ENCODE peak calls at places on chromosomes 16 and 17, in five cellular contexts. One of them, this sample, is unnamed.

GRCh38 chr16:52976539-52977167 is 76.0 kb downstream of the CHD9NB start:
- DNase-seq in thoracic aorta: no peak
- DNase-seq in neuronal stem cell: no peak
- DNase-seq in ovary: no peak
- DNase-seq in A549: peak
- DNase-seq in this sample: no peak

GRCh38 chr17:61072648-61073047 is 327.0 kb upstream of the TBX2 start:
- DNase-seq in thoracic aorta: no peak
- DNase-seq in A549: no peak
- DNase-seq in ovary: no peak
- DNase-seq in neuronal stem cell: no peak
- DNase-seq in this sample: no peak

GRCh38 chr17:59762022-59762825 is 54.8 kb downstream of the VMP1 start:
- DNase-seq in neuronal stem cell: no peak
- DNase-seq in ovary: no peak
- DNase-seq in A549: no peak
- DNase-seq in thoracic aorta: no peak
- DNase-seq in this sample: no peak

GRCh38 chr17:2054262-2054739 is 602 bp upstream of the HIC1 start:
- DNase-seq in ovary: peak
- DNase-seq in thoracic aorta: no peak
- DNase-seq in A549: no peak
- DNase-seq in neuronal stem cell: no peak
- DNase-seq in this sample: no peak

GRCh38 chr16:77592021-77592420 is 130.3 kb upstream of the NUDT7 start:
- DNase-seq in ovary: no peak
- DNase-seq in thoracic aorta: no peak
- DNase-seq in A549: no peak
- DNase-seq in neuronal stem cell: no peak
- DNase-seq in this sample: no peak

GRCh38 chr17:33292981-33293867 is at the start of gene ASIC2:
- DNase-seq in neuronal stem cell: peak
- DNase-seq in thoracic aorta: no peak
- DNase-seq in A549: peak
- DNase-seq in ovary: no peak
- DNase-seq in this sample: no peak

GRCh38 chr17:31487648-31488263 is 96.3 kb downstream of the RAB11FIP4 start:
- DNase-seq in thoracic aorta: peak
- DNase-seq in ovary: peak
- DNase-seq in neuronal stem cell: peak
- DNase-seq in A549: peak
- DNase-seq in this sample: peak

GRCh38 chr17:28252436-28252835 is 66.6 kb upstream of the TMEM97 start:
- DNase-seq in A549: no peak
- DNase-seq in thoracic aorta: no peak
- DNase-seq in ovary: no peak
- DNase-seq in neuronal stem cell: no peak
- DNase-seq in this sample: no peak

GRCh38 chr17:2081564-2081963 is 26.7 kb downstream of the HIC1 start:
- DNase-seq in thoracic aorta: no peak
- DNase-seq in ovary: no peak
- DNase-seq in A549: no peak
- DNase-seq in neuronal stem cell: no peak
- DNase-seq in this sample: no peak

GRCh38 chr17:13520899-13521572 is 80.7 kb downstream of the HS3ST3A1 start:
- DNase-seq in neuronal stem cell: no peak
- DNase-seq in ovary: no peak
- DNase-seq in A549: no peak
- DNase-seq in thoracic aorta: no peak
- DNase-seq in this sample: no peak

GRCh38 chr16:471353-472198 is 46.1 kb downstream of the RAB11FIP3 start:
- DNase-seq in ovary: no peak
- DNase-seq in neuronal stem cell: peak
- DNase-seq in A549: no peak
- DNase-seq in thoracic aorta: no peak
- DNase-seq in this sample: no peak

GRCh38 chr16:86628614-86629013 is 50.3 kb downstream of the FOXL1 start:
- DNase-seq in ovary: no peak
- DNase-seq in A549: no peak
- DNase-seq in neuronal stem cell: no peak
- DNase-seq in thoracic aorta: no peak
- DNase-seq in this sample: no peak

GRCh38 chr16:79826732-79827514 is 226.4 kb upstream of the MAF start:
- DNase-seq in ovary: no peak
- DNase-seq in thoracic aorta: no peak
- DNase-seq in neuronal stem cell: no peak
- DNase-seq in A549: no peak
- DNase-seq in this sample: no peak

GRCh38 chr16:12570046-12570618 is 233.6 kb downstream of the CPPED1 start:
- DNase-seq in neuronal stem cell: no peak
- DNase-seq in thoracic aorta: no peak
- DNase-seq in A549: no peak
- DNase-seq in ovary: no peak
- DNase-seq in this sample: no peak

GRCh38 chr16:81720973-81721907 is 57.9 kb upstream of the PLCG2 start:
- DNase-seq in ovary: no peak
- DNase-seq in neuronal stem cell: no peak
- DNase-seq in thoracic aorta: no peak
- DNase-seq in A549: no peak
- DNase-seq in this sample: no peak

GRCh38 chr16:70664325-70665112 is 18.2 kb downstream of the IL34 start:
- DNase-seq in thoracic aorta: no peak
- DNase-seq in ovary: no peak
- DNase-seq in A549: no peak
- DNase-seq in neuronal stem cell: no peak
- DNase-seq in this sample: no peak

GRCh38 chr17:61478790-61479492 is 26.7 kb downstream of the TBX4 start:
- DNase-seq in thoracic aorta: no peak
- DNase-seq in neuronal stem cell: no peak
- DNase-seq in A549: no peak
- DNase-seq in ovary: no peak
- DNase-seq in this sample: no peak

GRCh38 chr17:34318474-34318873 is 761 bp upstream of the CCL8 start:
- DNase-seq in thoracic aorta: no peak
- DNase-seq in A549: peak
- DNase-seq in ovary: no peak
- DNase-seq in neuronal stem cell: no peak
- DNase-seq in this sample: no peak

GRCh38 chr16:83942074-83942473 is 11.0 kb upstream of the OSGIN1 start:
- DNase-seq in neuronal stem cell: no peak
- DNase-seq in thoracic aorta: no peak
- DNase-seq in ovary: no peak
- DNase-seq in A549: no peak
- DNase-seq in this sample: no peak

GRCh38 chr17:72173475-72174116 is 52.8 kb downstream of the SOX9 start:
- DNase-seq in neuronal stem cell: no peak
- DNase-seq in A549: no peak
- DNase-seq in ovary: no peak
- DNase-seq in thoracic aorta: no peak
- DNase-seq in this sample: no peak

GRCh38 chr17:58324409-58325288 is 3.9 kb downstream of the TSPOAP1 start:
- DNase-seq in ovary: peak
- DNase-seq in thoracic aorta: no peak
- DNase-seq in A549: no peak
- DNase-seq in neuronal stem cell: no peak
- DNase-seq in this sample: peak

GRCh38 chr17:2883544-2884203 is 87.4 kb downstream of the RAP1GAP2 start:
- DNase-seq in thoracic aorta: no peak
- DNase-seq in neuronal stem cell: no peak
- DNase-seq in A549: peak
- DNase-seq in ovary: no peak
- DNase-seq in this sample: no peak

GRCh38 chr17:79414063-79414462 is 196.8 kb downstream of the RBFOX3 start:
- DNase-seq in thoracic aorta: no peak
- DNase-seq in ovary: no peak
- DNase-seq in A549: no peak
- DNase-seq in neuronal stem cell: no peak
- DNase-seq in this sample: no peak

GRCh38 chr16:50717109-50717893 is 23.9 kb downstream of the NOD2 start:
- DNase-seq in A549: no peak
- DNase-seq in thoracic aorta: no peak
- DNase-seq in neuronal stem cell: no peak
- DNase-seq in ovary: no peak
- DNase-seq in this sample: no peak

GRCh38 chr16:50721549-50722409 is 20.1 kb upstream of the CYLD start:
- DNase-seq in ovary: no peak
- DNase-seq in A549: no peak
- DNase-seq in thoracic aorta: no peak
- DNase-seq in neuronal stem cell: no peak
- DNase-seq in this sample: no peak

GRCh38 chr16:50718761-50719400 is 23.0 kb upstream of the CYLD start:
- DNase-seq in A549: no peak
- DNase-seq in thoracic aorta: no peak
- DNase-seq in neuronal stem cell: no peak
- DNase-seq in ovary: no peak
- DNase-seq in this sample: no peak

GRCh38 chr16:50719401-50720337 is 22.2 kb upstream of the CYLD start:
- DNase-seq in A549: no peak
- DNase-seq in ovary: no peak
- DNase-seq in neuronal stem cell: no peak
- DNase-seq in thoracic aorta: no peak
- DNase-seq in this sample: no peak

GRCh38 chr16:50718061-50718760 is 23.7 kb upstream of the CYLD start:
- DNase-seq in thoracic aorta: no peak
- DNase-seq in neuronal stem cell: no peak
- DNase-seq in ovary: no peak
- DNase-seq in A549: no peak
- DNase-seq in this sample: no peak
- H3K27ac ChIP-seq in thoracic aorta: no peak
- H3K27ac ChIP-seq in neuronal stem cell: no peak
- H3K27ac ChIP-seq in ovary: no peak
- H3K27ac ChIP-seq in A549: no peak
- H3K27ac ChIP-seq in this sample: peak

GRCh38 chr17:70661342-70662222 is 492.2 kb downstream of the KCNJ2 start:
- DNase-seq in ovary: no peak
- DNase-seq in thoracic aorta: no peak
- DNase-seq in neuronal stem cell: no peak
- DNase-seq in A549: peak
- DNase-seq in this sample: no peak
- H3K27ac ChIP-seq in ovary: no peak
- H3K27ac ChIP-seq in thoracic aorta: no peak
- H3K27ac ChIP-seq in neuronal stem cell: no peak
- H3K27ac ChIP-seq in A549: peak
- H3K27ac ChIP-seq in this sample: no peak

GRCh38 chr17:68288804-68289203 is 2.1 kb downstream of the SLC16A6 start:
- DNase-seq in neuronal stem cell: no peak
- DNase-seq in thoracic aorta: no peak
- DNase-seq in ovary: no peak
- DNase-seq in A549: no peak
- DNase-seq in this sample: no peak

GRCh38 chr17:68289473-68289872 is 1.5 kb downstream of the SLC16A6 start:
- DNase-seq in thoracic aorta: no peak
- DNase-seq in A549: no peak
- DNase-seq in ovary: no peak
- DNase-seq in neuronal stem cell: no peak
- DNase-seq in this sample: no peak

GRCh38 chr17:68290955-68291835 is at the start of the genes ARSG and SLC16A6:
- DNase-seq in neuronal stem cell: peak
- DNase-seq in A549: peak
- DNase-seq in ovary: peak
- DNase-seq in thoracic aorta: no peak
- DNase-seq in this sample: peak

GRCh38 chr17:68289936-68290267 is 1.0 kb downstream of the SLC16A6 start:
- DNase-seq in neuronal stem cell: no peak
- DNase-seq in thoracic aorta: no peak
- DNase-seq in ovary: no peak
- DNase-seq in A549: no peak
- DNase-seq in this sample: no peak

DNA sequence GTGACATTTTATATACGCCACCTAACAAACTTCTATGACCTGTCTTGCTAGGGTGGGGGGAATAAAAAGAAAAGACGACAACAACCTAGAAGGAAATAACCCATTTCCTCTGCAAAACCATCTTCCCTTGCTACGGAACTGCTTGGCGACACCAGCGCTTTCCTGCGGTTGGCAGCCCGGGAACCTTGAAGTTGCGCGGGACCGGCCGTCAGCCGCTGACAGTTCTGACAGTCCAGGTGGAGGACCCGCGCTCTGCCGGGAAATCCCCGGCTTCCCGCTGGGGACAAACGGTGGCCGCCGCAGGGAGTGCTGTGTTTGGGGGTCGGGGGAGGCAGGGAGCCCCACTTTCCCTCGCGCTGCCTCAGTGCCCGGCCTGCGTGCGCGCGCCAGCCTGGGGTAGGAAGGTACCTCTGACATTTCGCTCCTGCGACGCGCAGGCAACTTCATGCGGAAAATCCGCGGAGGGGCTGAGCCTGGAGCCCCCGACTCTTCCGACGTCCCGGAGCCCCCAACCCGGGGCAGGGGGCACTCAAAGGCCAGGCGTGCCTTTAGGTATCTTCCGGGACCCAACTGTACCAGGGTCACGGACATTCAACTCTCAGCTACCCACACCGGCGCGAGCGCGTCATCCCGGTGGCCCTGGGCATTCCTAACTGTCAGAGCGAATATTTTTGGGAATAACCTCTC is 516 bp downstream of the SLC16A6 start:
- DNase-seq in thoracic aorta: no peak
- DNase-seq in ovary: peak
- DNase-seq in neuronal stem cell: no peak
- DNase-seq in A549: no peak
- DNase-seq in this sample: no peak
- H3K27ac ChIP-seq in thoracic aorta: no peak
- H3K27ac ChIP-seq in ovary: no peak
- H3K27ac ChIP-seq in neuronal stem cell: no peak
- H3K27ac ChIP-seq in A549: no peak
- H3K27ac ChIP-seq in this sample: peak

DNA sequence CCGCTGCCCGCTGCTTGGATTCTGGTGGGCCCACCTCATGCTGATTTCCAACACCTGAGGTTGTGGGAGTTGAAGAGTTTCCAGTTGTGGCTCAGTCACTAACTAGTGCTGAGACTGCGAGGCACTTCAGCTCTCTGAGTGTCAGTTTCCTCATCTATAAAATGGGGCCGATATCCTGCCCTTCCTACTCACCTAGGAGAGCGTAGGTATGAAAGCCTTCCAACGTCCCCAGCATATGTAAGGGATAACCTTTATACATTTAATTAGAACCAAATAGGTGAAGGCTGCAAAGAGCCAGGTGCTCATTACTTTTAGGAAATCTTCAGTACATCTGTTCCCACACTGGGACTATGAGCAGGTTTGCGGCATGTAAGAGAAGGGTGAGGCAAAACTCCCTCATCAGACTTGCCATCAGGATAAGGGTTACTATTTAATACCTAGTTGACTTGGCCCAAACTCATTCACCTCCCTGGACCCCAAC is 782 bp upstream of the KIF18B start:
- DNase-seq in A549: no peak
- DNase-seq in thoracic aorta: no peak
- DNase-seq in ovary: no peak
- DNase-seq in neuronal stem cell: no peak
- DNase-seq in this sample: no peak
- H3K27ac ChIP-seq in A549: peak
- H3K27ac ChIP-seq in thoracic aorta: no peak
- H3K27ac ChIP-seq in ovary: no peak
- H3K27ac ChIP-seq in neuronal stem cell: no peak
- H3K27ac ChIP-seq in this sample: no peak

This sample was measured in breast epithelium.